ENCODE peak calls at places on chromosomes 11 and 22, in eight cellular contexts. N, T, X, Q, U, A, Z and R are unnamed samples. For H3K36me3, the result is how much of the 10 kb centered on the place peaks cover.

GRCh38 chr11:116651098-116651756 is 121.6 kb downstream of the BUD13 start:
- DNase-seq in N (no peak), T (no peak), X (no peak), Q (no peak), U (no peak), A (no peak), Z (no peak), R (no peak)

GRCh38 chr11:80816966-80817365 is 1376.1 kb upstream of the TENM4 start:
- DNase-seq in N (no peak), T (no peak), X (no peak), Q (no peak), U (no peak), A (no peak), Z (no peak), R (peak)

GRCh38 chr22:45468872-45469572 is 33.7 kb upstream of the FBLN1 start:
- DNase-seq in N (no peak), T (no peak), X (no peak), Q (peak), U (no peak), A (peak), Z (no peak), R (no peak)

GRCh38 chr22:25903294-25903693 is 161.3 kb downstream of the MYO18B start:
- DNase-seq in N (no peak), T (no peak), X (no peak), Q (no peak), U (no peak), A (no peak), Z (no peak), R (peak)

GRCh38 chr11:124740277-124740882 is 638 bp downstream of the NRGN start:
- DNase-seq in N (no peak), T (no peak), X (peak), Q (peak), U (peak), A (peak), Z (no peak), R (peak)

GRCh38 chr11:41878158-41878557 is 418.7 kb upstream of the LRRC4C start:
- DNase-seq in N (no peak), T (no peak), X (no peak), Q (no peak), U (no peak), A (peak), Z (no peak), R (no peak)

GRCh38 chr22:43642807-43643206 is 169.3 kb downstream of the EFCAB6 start:
- DNase-seq in N (no peak), T (no peak), X (no peak), Q (no peak), U (no peak), A (no peak), Z (no peak), R (no peak)

GRCh38 chr11:96098511-96099241 is 174.8 kb upstream of the MTMR2 start:
- DNase-seq in N (no peak), T (no peak), X (peak), Q (peak), U (no peak), A (peak), Z (no peak), R (no peak)

GRCh38 chr22:20904008-20904979 is 12.9 kb upstream of the CRKL start:
- DNase-seq in N (no peak), T (no peak), X (no peak), Q (peak), U (no peak), A (peak), Z (no peak), R (peak)

GRCh38 chr11:130096823-130097222 is 27.1 kb downstream of the APLP2 start:
- DNase-seq in N (no peak), T (no peak), X (no peak), Q (no peak), U (no peak), A (no peak), Z (no peak), R (peak)

GRCh38 chr22:35781898-35782297 is 64.2 kb downstream of the APOL5 start:
- DNase-seq in N (no peak), T (no peak), X (no peak), Q (no peak), U (no peak), A (no peak), Z (no peak), R (no peak)
- H3K36me3 ChIP-seq in N (under half), T (under half), X (under half), Q (under half), U (under half), A (under half), Z (under half), R (under half)

GRCh38 chr11:133924661-133925060 is 32.1 kb downstream of the IGSF9B start:
- DNase-seq in N (no peak), T (no peak), X (no peak), Q (no peak), U (no peak), A (no peak), Z (no peak), R (no peak)
- H3K36me3 ChIP-seq in N (under half), T (under half), X (under half), Q (under half), U (under half), A (under half), Z (half or more), R (under half)

GRCh38 chr11:78195917-78196545 is 7.3 kb downstream of the USP35 start:
- DNase-seq in N (no peak), T (no peak), X (no peak), Q (no peak), U (no peak), A (peak), Z (no peak), R (no peak)
- H3K36me3 ChIP-seq in N (under half), T (under half), X (under half), Q (under half), U (under half), A (under half), Z (under half), R (under half)

GRCh38 chr11:110160016-110160415 is 66.8 kb downstream of the ZC3H12C start:
- DNase-seq in N (no peak), T (no peak), X (no peak), Q (no peak), U (no peak), A (peak), Z (no peak), R (no peak)
- H3K36me3 ChIP-seq in N (under half), T (under half), X (under half), Q (under half), U (under half), A (under half), Z (half or more), R (under half)

GRCh38 chr22:34943830-34944229 is 122.1 kb upstream of the ISX start:
- DNase-seq in N (no peak), T (no peak), X (no peak), Q (no peak), U (no peak), A (no peak), Z (no peak), R (no peak)

GRCh38 chr22:34951212-34951611 is 114.7 kb upstream of the ISX start:
- DNase-seq in N (no peak), T (no peak), X (no peak), Q (no peak), U (no peak), A (no peak), Z (no peak), R (no peak)

GRCh38 chr22:34950480-34950879 is 115.5 kb upstream of the ISX start:
- DNase-seq in N (no peak), T (no peak), X (no peak), Q (peak), U (no peak), A (peak), Z (no peak), R (no peak)

GRCh38 chr22:34946339-34946985 is 119.5 kb upstream of the ISX start:
- DNase-seq in N (no peak), T (no peak), X (no peak), Q (no peak), U (no peak), A (peak), Z (no peak), R (no peak)
- H3K36me3 ChIP-seq in N (under half), T (under half), X (under half), Q (under half), U (under half), A (under half), Z (under half), R (under half)

GRCh38 chr11:64914123-64914522 is 2.9 kb downstream of the ATG2A start:
- DNase-seq in N (no peak), T (no peak), X (no peak), Q (no peak), U (no peak), A (no peak), Z (no peak), R (no peak)
- H3K36me3 ChIP-seq in N (half or more), T (under half), X (under half), Q (under half), U (under half), A (under half), Z (half or more), R (under half)

DNA sequence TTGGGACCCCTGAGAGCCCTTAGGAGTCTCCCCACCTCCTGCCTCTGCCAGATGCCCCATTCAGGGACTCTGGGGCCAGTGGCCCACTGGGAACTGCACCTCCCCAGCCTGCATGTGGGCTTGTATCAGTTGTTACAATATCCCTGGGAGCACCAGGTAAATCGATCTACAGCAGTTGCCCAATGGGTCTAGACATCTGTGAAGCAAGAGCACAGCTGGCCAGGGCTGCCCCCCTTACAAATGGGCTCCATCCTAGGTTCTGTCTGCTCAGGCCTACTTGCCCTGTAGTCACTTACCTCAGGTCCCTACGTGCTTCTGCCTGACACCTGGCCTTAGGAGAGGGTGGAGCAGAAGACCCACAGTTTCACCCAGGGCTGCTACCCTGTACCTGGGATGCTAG is 62.7 kb downstream of the HIRA start:
- DNase-seq in N (no peak), T (no peak), X (no peak), Q (no peak), U (no peak), A (no peak), Z (no peak), R (no peak)
- H3K36me3 ChIP-seq in N (half or more), T (under half), X (under half), Q (half or more), U (under half), A (under half), Z (half or more), R (half or more)

GRCh38 chr22:41528938-41529561 is 15.2 kb downstream of the POLR3H start:
- DNase-seq in N (no peak), T (no peak), X (no peak), Q (no peak), U (no peak), A (no peak), Z (no peak), R (no peak)

GRCh38 chr22:41531736-41532477 is 12.4 kb downstream of the POLR3H start:
- DNase-seq in N (no peak), T (no peak), X (no peak), Q (no peak), U (no peak), A (no peak), Z (no peak), R (no peak)

GRCh38 chr22:41532908-41533825 is 11.1 kb downstream of the POLR3H start:
- DNase-seq in N (no peak), T (peak), X (peak), Q (peak), U (peak), A (peak), Z (peak), R (peak)

GRCh38 chr22:41531422-41531727 is 12.9 kb downstream of the POLR3H start:
- DNase-seq in N (no peak), T (no peak), X (no peak), Q (no peak), U (no peak), A (no peak), Z (no peak), R (no peak)

GRCh38 chr22:41530612-41531421 is 13.5 kb downstream of the POLR3H start:
- DNase-seq in N (no peak), T (no peak), X (no peak), Q (no peak), U (no peak), A (no peak), Z (no peak), R (no peak)
- H3K36me3 ChIP-seq in N (half or more), T (half or more), X (under half), Q (half or more), U (under half), A (under half), Z (half or more), R (half or more)

GRCh38 chr11:72328366-72329224 is 84.6 kb upstream of the PHOX2A start:
- DNase-seq in N (no peak), T (no peak), X (no peak), Q (peak), U (no peak), A (peak), Z (no peak), R (no peak)
- H3K36me3 ChIP-seq in N (under half), T (under half), X (under half), Q (under half), U (under half), A (under half), Z (under half), R (under half)